ENCODE peak calls at places on chromosomes 2 and 18, in nine cellular contexts. One of them, this sample, is unnamed.

GRCh38 chr2:105919826-105920225 is 175.1 kb downstream of the NCK2 start:
- DNase-seq in fibroblast of the aortic adventitia: peak
- DNase-seq in mesendoderm: peak
- DNase-seq in cardiac muscle cell: no peak
- DNase-seq in AG04449: peak
- DNase-seq in A549: peak
- DNase-seq in tibial nerve: no peak
- DNase-seq in neural progenitor cell: no peak
- DNase-seq in tibial artery: no peak
- DNase-seq in this sample: no peak

GRCh38 chr2:86147793-86148192 is 41.8 kb downstream of the PTCD3 start:
- DNase-seq in fibroblast of the aortic adventitia: no peak
- DNase-seq in mesendoderm: no peak
- DNase-seq in cardiac muscle cell: no peak
- DNase-seq in AG04449: no peak
- DNase-seq in A549: no peak
- DNase-seq in tibial nerve: no peak
- DNase-seq in neural progenitor cell: no peak
- DNase-seq in tibial artery: no peak
- DNase-seq in this sample: no peak

GRCh38 chr2:101796825-101797600 is 99.5 kb downstream of the MAP4K4 start:
- DNase-seq in fibroblast of the aortic adventitia: no peak
- DNase-seq in mesendoderm: no peak
- DNase-seq in cardiac muscle cell: no peak
- DNase-seq in AG04449: no peak
- DNase-seq in A549: no peak
- DNase-seq in tibial nerve: no peak
- DNase-seq in neural progenitor cell: no peak
- DNase-seq in tibial artery: no peak
- DNase-seq in this sample: no peak

GRCh38 chr2:138356178-138356577 is 145.4 kb upstream of the SPOPL start:
- DNase-seq in fibroblast of the aortic adventitia: peak
- DNase-seq in mesendoderm: no peak
- DNase-seq in cardiac muscle cell: no peak
- DNase-seq in AG04449: no peak
- DNase-seq in A549: peak
- DNase-seq in tibial nerve: peak
- DNase-seq in neural progenitor cell: no peak
- DNase-seq in tibial artery: no peak
- DNase-seq in this sample: peak

GRCh38 chr2:46488389-46488788 is 9.0 kb downstream of the TMEM247 start:
- DNase-seq in fibroblast of the aortic adventitia: no peak
- DNase-seq in mesendoderm: peak
- DNase-seq in cardiac muscle cell: no peak
- DNase-seq in AG04449: no peak
- DNase-seq in A549: no peak
- DNase-seq in tibial nerve: no peak
- DNase-seq in neural progenitor cell: no peak
- DNase-seq in tibial artery: no peak
- DNase-seq in this sample: no peak

GRCh38 chr2:69292326-69292725 is 94.7 kb downstream of the GFPT1 start:
- DNase-seq in fibroblast of the aortic adventitia: no peak
- DNase-seq in mesendoderm: no peak
- DNase-seq in cardiac muscle cell: no peak
- DNase-seq in AG04449: peak
- DNase-seq in A549: no peak
- DNase-seq in tibial nerve: no peak
- DNase-seq in neural progenitor cell: no peak
- DNase-seq in tibial artery: no peak
- DNase-seq in this sample: no peak

GRCh38 chr18:8801263-8801901 is 96.0 kb downstream of the MTCL1 start:
- DNase-seq in fibroblast of the aortic adventitia: peak
- DNase-seq in mesendoderm: peak
- DNase-seq in cardiac muscle cell: peak
- DNase-seq in AG04449: peak
- DNase-seq in A549: peak
- DNase-seq in tibial nerve: no peak
- DNase-seq in neural progenitor cell: no peak
- DNase-seq in tibial artery: no peak
- DNase-seq in this sample: peak

GRCh38 chr2:240121190-240121589 is 14.9 kb downstream of the COPS9 start:
- DNase-seq in fibroblast of the aortic adventitia: no peak
- DNase-seq in mesendoderm: no peak
- DNase-seq in cardiac muscle cell: no peak
- DNase-seq in AG04449: no peak
- DNase-seq in A549: no peak
- DNase-seq in tibial nerve: no peak
- DNase-seq in neural progenitor cell: no peak
- DNase-seq in tibial artery: no peak
- DNase-seq in this sample: no peak

GRCh38 chr2:241273552-241273988 is 41.9 kb downstream of the HDLBP start:
- DNase-seq in fibroblast of the aortic adventitia: no peak
- DNase-seq in mesendoderm: peak
- DNase-seq in cardiac muscle cell: no peak
- DNase-seq in AG04449: no peak
- DNase-seq in A549: no peak
- DNase-seq in tibial nerve: no peak
- DNase-seq in neural progenitor cell: peak
- DNase-seq in tibial artery: no peak
- DNase-seq in this sample: no peak

GRCh38 chr2:85247591-85247990 is 80.2 kb downstream of the TGOLN2 start:
- DNase-seq in fibroblast of the aortic adventitia: no peak
- DNase-seq in mesendoderm: no peak
- DNase-seq in cardiac muscle cell: no peak
- DNase-seq in AG04449: no peak
- DNase-seq in A549: no peak
- DNase-seq in tibial nerve: no peak
- DNase-seq in neural progenitor cell: no peak
- DNase-seq in tibial artery: no peak
- DNase-seq in this sample: no peak

GRCh38 chr18:11163668-11164067 is 14.3 kb upstream of the PIEZO2 start:
- DNase-seq in fibroblast of the aortic adventitia: no peak
- DNase-seq in mesendoderm: peak
- DNase-seq in cardiac muscle cell: peak
- DNase-seq in AG04449: no peak
- DNase-seq in A549: peak
- DNase-seq in tibial nerve: no peak
- DNase-seq in neural progenitor cell: peak
- DNase-seq in tibial artery: no peak
- DNase-seq in this sample: no peak

GRCh38 chr2:45909677-45910191 is 258.3 kb downstream of the PRKCE start:
- DNase-seq in fibroblast of the aortic adventitia: no peak
- DNase-seq in mesendoderm: no peak
- DNase-seq in cardiac muscle cell: no peak
- DNase-seq in AG04449: no peak
- DNase-seq in A549: no peak
- DNase-seq in tibial nerve: no peak
- DNase-seq in neural progenitor cell: no peak
- DNase-seq in tibial artery: no peak
- DNase-seq in this sample: no peak

GRCh38 chr2:18922276-18922675 is 332.9 kb upstream of the NT5C1B start:
- DNase-seq in fibroblast of the aortic adventitia: no peak
- DNase-seq in mesendoderm: peak
- DNase-seq in cardiac muscle cell: peak
- DNase-seq in AG04449: peak
- DNase-seq in A549: no peak
- DNase-seq in tibial nerve: no peak
- DNase-seq in neural progenitor cell: no peak
- DNase-seq in tibial artery: no peak
- DNase-seq in this sample: no peak

GRCh38 chr2:8679827-8680731 is 1.8 kb upstream of the ID2 start:
- DNase-seq in fibroblast of the aortic adventitia: peak
- DNase-seq in mesendoderm: peak
- DNase-seq in cardiac muscle cell: peak
- DNase-seq in AG04449: no peak
- DNase-seq in A549: peak
- DNase-seq in tibial nerve: peak
- DNase-seq in neural progenitor cell: peak
- DNase-seq in tibial artery: peak
- DNase-seq in this sample: no peak

GRCh38 chr2:192151848-192152247 is 42.9 kb downstream of the TMEFF2 start:
- DNase-seq in fibroblast of the aortic adventitia: peak
- DNase-seq in mesendoderm: no peak
- DNase-seq in cardiac muscle cell: no peak
- DNase-seq in AG04449: no peak
- DNase-seq in A549: no peak
- DNase-seq in tibial nerve: no peak
- DNase-seq in neural progenitor cell: no peak
- DNase-seq in tibial artery: no peak
- DNase-seq in this sample: peak

GRCh38 chr18:74281011-74281638 is 10.6 kb downstream of the CYB5A start:
- DNase-seq in fibroblast of the aortic adventitia: no peak
- DNase-seq in mesendoderm: peak
- DNase-seq in cardiac muscle cell: no peak
- DNase-seq in AG04449: no peak
- DNase-seq in A549: no peak
- DNase-seq in tibial nerve: no peak
- DNase-seq in neural progenitor cell: peak
- DNase-seq in tibial artery: no peak
- DNase-seq in this sample: no peak

DNA sequence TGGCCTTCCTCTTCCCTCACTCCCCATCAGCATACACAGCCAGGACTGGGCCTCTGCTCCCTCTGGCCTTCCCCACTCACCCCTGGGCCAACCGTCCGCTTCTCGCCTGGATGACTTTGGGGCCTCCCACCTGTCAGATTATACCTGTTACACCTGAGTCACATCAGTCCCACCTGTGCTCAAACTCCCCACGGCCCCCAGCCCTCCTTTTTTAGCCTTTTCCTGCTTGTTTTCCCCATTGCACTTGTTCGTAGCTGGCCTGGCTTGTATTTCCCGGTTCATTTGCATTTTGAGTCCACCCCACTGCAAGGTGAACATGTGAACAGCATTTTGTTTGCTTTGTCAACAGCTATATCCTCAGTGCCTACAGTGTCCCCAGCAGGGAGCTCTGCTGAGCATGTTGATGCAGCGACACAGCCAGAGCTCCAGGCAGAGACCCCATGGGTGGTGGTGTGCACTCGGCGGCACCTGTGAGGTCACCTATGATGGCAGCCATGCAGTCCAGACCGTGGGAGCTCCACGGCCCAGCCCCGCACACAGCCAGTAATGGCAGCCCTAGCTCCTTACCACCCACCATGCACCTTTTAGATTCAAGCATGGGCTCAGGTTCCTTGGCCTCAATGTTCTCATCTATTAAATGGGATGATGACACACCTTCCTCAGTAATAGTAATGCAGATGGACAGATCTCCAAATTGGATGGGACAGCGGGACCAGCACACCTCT is 276.4 kb upstream of the HS6ST1 start:
- DNase-seq in fibroblast of the aortic adventitia: no peak
- DNase-seq in mesendoderm: no peak
- DNase-seq in cardiac muscle cell: no peak
- DNase-seq in AG04449: no peak
- DNase-seq in A549: no peak
- DNase-seq in tibial nerve: no peak
- DNase-seq in neural progenitor cell: no peak
- DNase-seq in tibial artery: no peak
- DNase-seq in this sample: no peak
- H3K4me3 ChIP-seq in fibroblast of the aortic adventitia: no peak
- H3K4me3 ChIP-seq in mesendoderm: no peak
- H3K4me3 ChIP-seq in cardiac muscle cell: no peak
- H3K4me3 ChIP-seq in AG04449: no peak
- H3K4me3 ChIP-seq in A549: no peak
- H3K4me3 ChIP-seq in tibial nerve: no peak
- H3K4me3 ChIP-seq in neural progenitor cell: no peak
- H3K4me3 ChIP-seq in tibial artery: no peak
- H3K4me3 ChIP-seq in this sample: no peak

GRCh38 chr2:70687461-70687795 is 80.6 kb downstream of the ADD2 start:
- DNase-seq in fibroblast of the aortic adventitia: no peak
- DNase-seq in mesendoderm: no peak
- DNase-seq in cardiac muscle cell: no peak
- DNase-seq in AG04449: no peak
- DNase-seq in A549: no peak
- DNase-seq in tibial nerve: no peak
- DNase-seq in neural progenitor cell: no peak
- DNase-seq in tibial artery: no peak
- DNase-seq in this sample: no peak
- H3K4me3 ChIP-seq in fibroblast of the aortic adventitia: no peak
- H3K4me3 ChIP-seq in mesendoderm: no peak
- H3K4me3 ChIP-seq in cardiac muscle cell: no peak
- H3K4me3 ChIP-seq in AG04449: no peak
- H3K4me3 ChIP-seq in A549: no peak
- H3K4me3 ChIP-seq in tibial nerve: no peak
- H3K4me3 ChIP-seq in neural progenitor cell: no peak
- H3K4me3 ChIP-seq in tibial artery: no peak
- H3K4me3 ChIP-seq in this sample: no peak

GRCh38 chr2:27264753-27265535 is 2.1 kb upstream of the SLC30A3 start:
- DNase-seq in fibroblast of the aortic adventitia: no peak
- DNase-seq in mesendoderm: peak
- DNase-seq in cardiac muscle cell: peak
- DNase-seq in AG04449: no peak
- DNase-seq in A549: peak
- DNase-seq in tibial nerve: no peak
- DNase-seq in neural progenitor cell: peak
- DNase-seq in tibial artery: peak
- DNase-seq in this sample: no peak

GRCh38 chr2:27262379-27263286 is at the start of gene SLC30A3:
- DNase-seq in fibroblast of the aortic adventitia: no peak
- DNase-seq in mesendoderm: no peak
- DNase-seq in cardiac muscle cell: peak
- DNase-seq in AG04449: no peak
- DNase-seq in A549: peak
- DNase-seq in tibial nerve: peak
- DNase-seq in neural progenitor cell: peak
- DNase-seq in tibial artery: peak
- DNase-seq in this sample: no peak

GRCh38 chr2:27264253-27264752 is 1.5 kb upstream of the SLC30A3 start:
- DNase-seq in fibroblast of the aortic adventitia: no peak
- DNase-seq in mesendoderm: peak
- DNase-seq in cardiac muscle cell: peak
- DNase-seq in AG04449: no peak
- DNase-seq in A549: no peak
- DNase-seq in tibial nerve: no peak
- DNase-seq in neural progenitor cell: peak
- DNase-seq in tibial artery: no peak
- DNase-seq in this sample: no peak

GRCh38 chr2:27263287-27264252 is 723 bp upstream of the SLC30A3 start:
- DNase-seq in fibroblast of the aortic adventitia: no peak
- DNase-seq in mesendoderm: peak
- DNase-seq in cardiac muscle cell: peak
- DNase-seq in AG04449: no peak
- DNase-seq in A549: no peak
- DNase-seq in tibial nerve: no peak
- DNase-seq in neural progenitor cell: peak
- DNase-seq in tibial artery: no peak
- DNase-seq in this sample: no peak

GRCh38 chr2:27265536-27265870 is 2.7 kb upstream of the SLC30A3 start:
- DNase-seq in fibroblast of the aortic adventitia: no peak
- DNase-seq in mesendoderm: no peak
- DNase-seq in cardiac muscle cell: no peak
- DNase-seq in AG04449: no peak
- DNase-seq in A549: no peak
- DNase-seq in tibial nerve: no peak
- DNase-seq in neural progenitor cell: no peak
- DNase-seq in tibial artery: no peak
- DNase-seq in this sample: no peak
- H3K4me3 ChIP-seq in fibroblast of the aortic adventitia: no peak
- H3K4me3 ChIP-seq in mesendoderm: no peak
- H3K4me3 ChIP-seq in cardiac muscle cell: no peak
- H3K4me3 ChIP-seq in AG04449: no peak
- H3K4me3 ChIP-seq in A549: no peak
- H3K4me3 ChIP-seq in tibial nerve: no peak
- H3K4me3 ChIP-seq in neural progenitor cell: peak
- H3K4me3 ChIP-seq in tibial artery: no peak
- H3K4me3 ChIP-seq in this sample: no peak

GRCh38 chr2:120278901-120279300 is 26.2 kb downstream of the RALB start:
- DNase-seq in fibroblast of the aortic adventitia: no peak
- DNase-seq in mesendoderm: no peak
- DNase-seq in cardiac muscle cell: no peak
- DNase-seq in AG04449: no peak
- DNase-seq in A549: no peak
- DNase-seq in tibial nerve: no peak
- DNase-seq in neural progenitor cell: peak
- DNase-seq in tibial artery: no peak
- DNase-seq in this sample: no peak
- H3K4me3 ChIP-seq in fibroblast of the aortic adventitia: no peak
- H3K4me3 ChIP-seq in mesendoderm: no peak
- H3K4me3 ChIP-seq in cardiac muscle cell: no peak
- H3K4me3 ChIP-seq in AG04449: no peak
- H3K4me3 ChIP-seq in A549: no peak
- H3K4me3 ChIP-seq in tibial nerve: no peak
- H3K4me3 ChIP-seq in neural progenitor cell: peak
- H3K4me3 ChIP-seq in tibial artery: no peak
- H3K4me3 ChIP-seq in this sample: no peak

This sample was measured in skeletal muscle cell.